ENCODE peak calls at places on chromosome X, in four cellular contexts. H is heart right ventricle, L is thoracic aorta, C is GM12878. M is an unnamed sample.
A peak's percentile ranks its signal among the peaks of the same experiment; 100 is the strongest.

GRCh38 chrX:134484039-134484438 is 24.1 kb downstream of the HPRT1 start:
- DNase-seq in H (no peak), L (no peak), C (no peak), M (no peak)

GRCh38 chrX:132393992-132394391 is 94.8 kb downstream of the MBNL3 start:
- DNase-seq in L (no peak), C (no peak), H (no peak), M (no peak)

GRCh38 chrX:153396320-153397195 is 4.6 kb downstream of the PNMA6E start:
- DNase-seq in L (no peak), C (no peak), H (no peak), M (no peak)

GRCh38 chrX:123976671-123977316 is 15.3 kb downstream of the STAG2 start:
- DNase-seq in H (no peak), C (no peak), L (no peak), M (no peak)

GRCh38 chrX:42678133-42678532 is 99.8 kb downstream of the PPP1R2C start:
- DNase-seq in H (no peak), L (peak; percentile 2), C (no peak), M (no peak)

GRCh38 chrX:145532176-145532780 is 285.0 kb downstream of the SPANXN1 start:
- DNase-seq in L (no peak), C (no peak), H (no peak), M (no peak)

GRCh38 chrX:113929004-113929403 is 654.9 kb upstream of the HTR2C start:
- DNase-seq in C (no peak), L (no peak), H (no peak), M (no peak)

GRCh38 chrX:39819921-39820849 is 277.6 kb downstream of the BCOR start:
- DNase-seq in H (no peak), C (no peak), L (no peak), M (no peak)

GRCh38 chrX:64805683-64806082 is 170.6 kb downstream of the ZC4H2 start:
- DNase-seq in C (no peak), H (no peak), L (no peak), M (no peak)

GRCh38 chrX:29880977-29881376 is 334.4 kb upstream of the MAGEB2 start:
- DNase-seq in C (no peak), H (no peak), L (no peak), M (no peak)
- H3K4me3 ChIP-seq in C (no peak overlapping the region), H (no peak overlapping the region), L (no peak overlapping the region), M (no peak overlapping the region)

GRCh38 chrX:129953881-129954280 is 28.6 kb upstream of the BCORL1 start:
- DNase-seq in H (no peak), L (no peak), C (no peak), M (no peak)
- H3K27me3 ChIP-seq in H (no peaks in the 10 kb centered on the region), L (no peaks in the 10 kb centered on the region), C (no peaks in the 10 kb centered on the region), M (no peaks in the 10 kb centered on the region)

GRCh38 chrX:101787934-101788333 is 128.3 kb upstream of the ARMCX2 start:
- DNase-seq in L (no peak), H (no peak), C (no peak), M (no peak)

DNA sequence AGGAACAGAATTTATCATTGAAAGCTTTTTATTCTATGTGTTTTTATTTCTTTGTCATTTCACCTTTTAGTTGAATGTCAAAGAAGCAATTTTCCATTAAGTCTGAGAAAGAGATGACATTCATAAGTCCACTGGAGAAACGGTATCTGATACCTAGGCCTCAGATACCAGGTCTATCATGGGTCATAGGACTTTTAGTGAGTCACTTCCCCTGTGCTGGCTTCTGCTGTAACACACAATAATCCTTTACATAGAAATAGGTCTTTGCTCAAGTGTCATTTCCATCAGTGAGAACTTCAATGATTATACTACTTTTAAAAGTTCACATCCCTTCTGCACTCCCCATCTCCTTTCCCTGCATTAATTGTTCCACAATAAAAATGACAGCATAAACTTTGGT is 125.5 kb upstream of the ARMCX2 start:
- DNase-seq in H (no peak), L (no peak), C (no peak), M (no peak)
- H3K4me3 ChIP-seq in H (no peak overlapping the region), L (no peak overlapping the region), C (no peak overlapping the region), M (no peak overlapping the region)

DNA sequence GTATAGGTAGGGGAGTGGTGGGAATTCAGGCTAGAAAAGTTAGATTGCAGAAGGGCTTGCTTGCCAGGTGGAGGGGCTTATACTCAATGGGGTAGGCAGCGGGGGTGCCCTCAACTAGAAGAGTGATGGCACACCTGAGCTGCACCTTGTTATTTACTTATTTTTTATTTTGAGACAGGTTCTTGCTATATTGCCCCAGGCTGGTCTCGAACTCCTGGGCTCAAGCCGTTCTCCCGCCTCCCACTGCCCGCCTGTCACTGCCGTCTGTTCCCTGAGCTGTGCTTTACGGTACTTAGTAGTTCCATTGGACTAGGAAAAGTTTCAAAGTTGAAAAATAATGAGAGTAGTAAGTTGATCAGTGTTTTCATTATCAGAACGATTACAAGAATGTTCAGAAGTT is 2.0 kb downstream of the ZFX start:
- DNase-seq in H (no peak), L (no peak), C (no peak), M (no peak)
- H3K27me3 ChIP-seq in H (no peaks in the 10 kb centered on the region), L (no peaks in the 10 kb centered on the region), C (no peaks in the 10 kb centered on the region), M (no peaks in the 10 kb centered on the region)

GRCh38 chrX:126552313-126553022 is at the start of gene DCAF12L1:
- DNase-seq in C (no peak), L (no peak), H (peak; percentile 9), M (no peak)
- H3K4me3 ChIP-seq in C (no peak within 1 kb of the TSS), L (no peak within 1 kb of the TSS), H (no peak within 1 kb of the TSS), M (peak within 1 kb of the TSS; percentile 22)

GRCh38 chrX:107445636-107446035 is 3.8 kb upstream of the FRMPD3 start:
- DNase-seq in C (no peak), H (no peak), L (no peak), M (no peak)

GRCh38 chrX:107445146-107445545 is 4.3 kb upstream of the FRMPD3 start:
- DNase-seq in L (no peak), H (no peak), C (no peak), M (no peak)

GRCh38 chrX:107449490-107450175 is at the start of gene FRMPD3:
- DNase-seq in L (no peak), H (no peak), C (no peak), M (no peak)

GRCh38 chrX:107448625-107449468 is 605 bp upstream of the FRMPD3 start:
- DNase-seq in C (no peak), H (no peak), L (no peak), M (no peak)

GRCh38 chrX:107447642-107448041 is 1.8 kb upstream of the FRMPD3 start:
- DNase-seq in L (no peak), C (no peak), H (no peak), M (no peak)
- H3K27me3 ChIP-seq in L (no peaks in the 10 kb centered on the region), C (peaks cover 3% of the 10 kb centered on the region), H (peaks cover 22% of the 10 kb centered on the region), M (peaks cover 10% of the 10 kb centered on the region)

GRCh38 chrX:20414066-20414465 is 147.4 kb upstream of the RPS6KA3 start:
- DNase-seq in C (no peak), L (no peak), H (no peak), M (no peak)
- H3K4me3 ChIP-seq in C (no peak overlapping the region), L (no peak overlapping the region), H (no peak overlapping the region), M (no peak overlapping the region)

DNA sequence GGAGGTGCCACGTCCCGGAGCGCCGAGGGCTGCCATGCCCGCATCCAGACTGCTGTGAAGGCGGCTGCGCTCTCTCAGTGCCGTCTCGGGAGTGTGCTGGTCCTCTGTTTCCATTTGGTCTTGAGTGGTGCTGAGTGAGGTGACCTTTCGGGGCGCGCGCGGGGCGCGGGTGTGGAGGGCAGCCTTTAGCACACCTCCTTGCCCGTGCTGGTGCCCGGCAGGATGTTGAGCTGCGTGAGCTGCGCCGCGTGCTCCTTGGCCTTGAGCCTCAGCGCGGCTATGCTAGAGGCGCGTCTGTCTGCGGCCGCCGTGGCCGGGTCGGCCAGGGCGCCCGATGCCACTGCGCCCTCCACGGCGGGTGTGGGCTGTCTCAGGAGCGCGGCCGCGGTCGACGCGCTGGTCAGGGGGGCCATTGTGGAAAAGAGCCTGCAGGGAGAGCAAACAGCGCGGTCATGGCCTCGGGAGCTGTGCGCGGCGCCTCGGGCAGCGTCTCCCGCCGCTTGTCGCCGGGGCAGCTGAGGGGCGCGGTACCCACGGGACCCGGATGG is 11.2 kb downstream of the ARX start:
- DNase-seq in C (no peak), H (no peak), L (no peak), M (no peak)
- H3K27me3 ChIP-seq in C (peaks cover 3% of the 10 kb centered on the region), H (peaks cover 71% of the 10 kb centered on the region), L (peaks cover 6% of the 10 kb centered on the region), M (no peaks in the 10 kb centered on the region)

GRCh38 chrX:118480172-118480571 is 15.4 kb upstream of the DOCK11 start:
- DNase-seq in C (no peak), L (no peak), H (no peak), M (no peak)
- H3K4me3 ChIP-seq in C (no peak overlapping the region), L (no peak overlapping the region), H (no peak overlapping the region), M (no peak overlapping the region)

DNA sequence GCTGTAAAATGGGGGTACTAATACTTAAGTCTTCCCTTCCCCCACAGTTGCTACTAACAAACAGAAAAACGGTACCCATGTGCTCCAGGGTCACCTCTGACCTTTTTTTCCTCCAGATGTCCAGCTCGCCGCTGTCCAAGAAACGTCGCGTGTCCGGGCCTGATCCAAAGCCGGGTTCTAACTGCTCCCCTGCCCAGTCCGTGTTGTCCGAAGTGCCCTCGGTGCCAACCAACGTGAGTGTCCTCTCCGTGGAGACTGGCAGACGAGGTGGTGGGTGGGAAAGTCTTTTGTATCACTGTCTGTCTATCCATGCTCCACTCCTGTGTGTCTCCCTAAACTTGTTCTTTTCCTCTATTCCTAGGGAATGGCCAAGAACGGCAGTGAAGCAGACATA is 5.1 kb downstream of the UBA1 start:
- DNase-seq in L (no peak), H (no peak), C (no peak), M (no peak)
- H3K27me3 ChIP-seq in L (no peaks in the 10 kb centered on the region), H (no peaks in the 10 kb centered on the region), C (no peaks in the 10 kb centered on the region), M (no peaks in the 10 kb centered on the region)

M was measured in tibial artery.